ENCODE peak calls at places on chromosome 13, in six cellular contexts. X, I, O, J, N and L are unnamed samples.
A peak's percentile ranks its signal among the peaks of the same experiment; 100 is the strongest.

GRCh38 chr13:20461860-20462532 is 63.7 kb downstream of the CRYL1 start:
- DNase-seq in N (no peak), O (no peak), X (no peak), J (no peak), I (no peak), L (no peak)

GRCh38 chr13:49457221-49457620 is 13.1 kb downstream of the SETDB2 start:
- DNase-seq in I (no peak), X (no peak), O (no peak), J (no peak), N (no peak), L (no peak)

GRCh38 chr13:112748947-112749346 is 59.1 kb downstream of the ATP11A start:
- DNase-seq in J (no peak), N (no peak), I (no peak), X (no peak), O (no peak), L (no peak)

GRCh38 chr13:111589321-111589720 is 268.9 kb downstream of the TEX29 start:
- DNase-seq in O (no peak), J (no peak), N (no peak), I (no peak), X (no peak), L (no peak)

GRCh38 chr13:92843549-92843948 is 383.1 kb upstream of the GPC6 start:
- DNase-seq in J (no peak), N (no peak), I (no peak), O (no peak), X (no peak), L (no peak)

GRCh38 chr13:109361562-109361961 is 424.8 kb downstream of the IRS2 start:
- DNase-seq in N (no peak), J (no peak), O (no peak), I (no peak), X (no peak), L (no peak)

GRCh38 chr13:95357875-95358274 is 56.6 kb upstream of the ABCC4 start:
- DNase-seq in X (no peak), O (no peak), N (no peak), J (no peak), I (no peak), L (no peak)

GRCh38 chr13:113176292-113176691 is 17.8 kb downstream of the PROZ start:
- DNase-seq in N (no peak), I (no peak), J (no peak), O (no peak), X (no peak), L (no peak)

GRCh38 chr13:106656214-106656613 is 88.3 kb upstream of the ARGLU1 start:
- DNase-seq in O (no peak), X (no peak), N (no peak), J (no peak), I (no peak), L (no peak)

GRCh38 chr13:78993792-78994191 is 334.8 kb upstream of the OBI1 start:
- DNase-seq in N (no peak), J (no peak), I (no peak), O (peak; percentile 21), X (no peak), L (no peak)
- TF ChIP-seq TAF1 in N (no peak), J (no peak), I (no peak), O (no peak), X (no peak), L (no peak)

DNA sequence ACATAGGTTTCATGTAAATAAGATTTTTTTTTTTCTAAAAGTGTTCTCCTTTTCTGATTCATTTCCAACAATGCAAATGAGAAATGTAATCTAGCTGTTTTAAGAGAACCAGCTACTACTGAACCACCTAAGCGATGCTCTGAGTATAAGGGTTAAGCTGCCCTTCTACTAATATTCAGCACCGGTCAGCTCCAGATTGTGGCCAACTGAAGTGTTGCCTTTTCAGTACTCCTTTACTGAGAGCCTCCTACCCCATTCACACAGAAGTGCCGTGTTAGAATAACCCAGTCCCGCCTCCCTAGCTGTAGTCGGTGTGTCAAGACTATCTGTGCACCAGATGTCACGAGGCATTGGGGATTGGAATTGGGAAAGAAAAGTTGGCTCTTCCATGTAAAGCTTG is 45.4 kb downstream of the FAM124A start:
- DNase-seq in O (no peak), J (no peak), X (no peak), I (no peak), N (no peak), L (no peak)
- TF ChIP-seq POLR2A in O (no peak), J (no peak), X (no peak), I (no peak), N (no peak), L (no peak)

DNA sequence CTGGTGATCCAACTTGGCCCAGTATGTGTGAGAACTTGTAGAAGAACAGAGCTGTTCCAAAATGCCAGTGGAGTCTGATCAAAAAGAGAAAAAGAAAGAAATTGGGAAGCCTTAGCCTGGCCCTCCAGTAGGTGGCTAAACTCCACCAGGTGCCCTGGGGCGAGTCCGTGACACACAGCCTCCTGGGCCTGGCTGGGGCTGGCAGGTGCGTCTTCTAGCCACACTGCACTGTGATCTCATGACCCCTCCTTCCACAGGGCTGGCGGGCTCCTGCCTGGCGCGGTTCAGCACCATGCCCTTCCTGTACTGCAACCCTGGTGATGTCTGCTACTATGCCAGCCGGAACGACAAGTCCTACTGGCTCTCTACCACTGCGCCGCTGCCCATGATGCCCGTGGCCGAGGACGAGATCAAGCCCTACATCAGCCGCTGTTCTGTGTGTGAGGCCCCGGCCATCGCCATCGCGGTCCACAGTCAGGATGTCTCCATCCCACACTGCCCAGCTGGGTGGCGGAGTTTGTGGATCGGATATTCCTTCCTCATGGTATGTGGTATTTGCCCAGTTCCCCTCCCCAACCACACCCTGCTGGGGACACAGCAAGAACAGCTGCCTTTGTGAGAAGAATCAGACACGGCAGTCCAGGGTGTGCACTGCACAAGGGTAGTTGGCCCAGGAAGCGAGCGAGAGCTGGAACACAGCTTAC is 53.7 kb downstream of the RAB20 start:
- DNase-seq in J (no peak), O (no peak), N (no peak), I (no peak), X (no peak), L (no peak)
- TF ChIP-seq TAF1 in J (no peak), O (no peak), N (no peak), I (no peak), X (no peak), L (no peak)

DNA sequence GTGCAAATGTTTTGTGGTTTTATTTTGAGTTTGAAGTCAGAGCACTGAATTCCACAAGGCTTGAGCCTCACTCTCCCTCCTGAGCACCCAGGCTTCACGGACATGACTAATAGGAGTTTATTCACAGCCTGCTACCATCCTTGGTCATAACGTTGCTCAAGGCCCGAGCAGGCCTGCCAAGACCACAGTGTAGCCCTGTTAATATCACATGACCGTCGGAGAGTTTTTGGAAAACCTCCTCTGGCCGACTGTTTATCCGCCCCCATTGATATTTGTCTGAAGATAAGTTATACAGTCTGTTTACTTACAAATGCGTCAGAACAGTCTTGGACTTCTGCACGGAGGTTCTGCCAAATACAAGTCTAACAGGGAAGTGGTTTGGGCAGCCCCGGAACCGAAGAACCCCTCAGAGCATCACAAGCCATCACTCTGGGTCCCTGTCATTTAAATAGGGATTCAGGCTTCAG is 89.9 kb downstream of the COL4A2 start:
- DNase-seq in I (no peak), X (no peak), J (no peak), N (no peak), O (no peak), L (no peak)
- TF ChIP-seq POLR2A in I (no peak), X (no peak), J (no peak), N (no peak), O (no peak), L (no peak)

DNA sequence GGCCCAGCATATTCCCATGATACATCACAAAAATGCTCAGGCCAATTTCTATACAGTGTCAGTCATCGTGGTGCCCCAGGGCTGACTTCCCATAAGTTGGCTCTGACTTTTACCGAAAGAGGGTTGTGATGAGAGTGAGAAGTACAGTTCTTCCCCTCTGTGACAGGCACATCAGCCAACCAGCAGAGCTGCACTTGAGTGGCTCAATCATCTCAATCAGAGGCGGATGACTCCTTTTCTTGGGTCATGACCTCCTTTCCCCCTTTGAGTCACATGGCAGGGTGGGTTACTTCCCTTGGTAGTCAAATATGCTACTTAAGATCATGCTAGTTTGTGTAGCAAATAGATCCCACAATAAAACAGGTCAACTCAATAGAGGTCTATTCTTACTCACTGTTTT is 6.9 kb upstream of the AMER2 start:
- DNase-seq in J (no peak), N (no peak), X (no peak), O (no peak), I (no peak), L (no peak)
- TF ChIP-seq TAF1 in J (no peak), N (no peak), X (no peak), O (no peak), I (no peak), L (no peak)

GRCh38 chr13:60379837-60380236 is 17.2 kb upstream of the TDRD3 start:
- DNase-seq in J (no peak), N (no peak), I (no peak), X (no peak), O (no peak), L (no peak)
- TF ChIP-seq POLR2A in J (no peak), N (no peak), I (no peak), X (no peak), O (no peak), L (no peak)

GRCh38 chr13:98374750-98375149 is 197.7 kb upstream of the RNF113B start:
- DNase-seq in O (no peak), I (no peak), X (no peak), J (no peak), N (no peak), L (no peak)
- TF ChIP-seq TAF1 in O (no peak), I (no peak), X (no peak), J (no peak), N (no peak), L (no peak)

DNA sequence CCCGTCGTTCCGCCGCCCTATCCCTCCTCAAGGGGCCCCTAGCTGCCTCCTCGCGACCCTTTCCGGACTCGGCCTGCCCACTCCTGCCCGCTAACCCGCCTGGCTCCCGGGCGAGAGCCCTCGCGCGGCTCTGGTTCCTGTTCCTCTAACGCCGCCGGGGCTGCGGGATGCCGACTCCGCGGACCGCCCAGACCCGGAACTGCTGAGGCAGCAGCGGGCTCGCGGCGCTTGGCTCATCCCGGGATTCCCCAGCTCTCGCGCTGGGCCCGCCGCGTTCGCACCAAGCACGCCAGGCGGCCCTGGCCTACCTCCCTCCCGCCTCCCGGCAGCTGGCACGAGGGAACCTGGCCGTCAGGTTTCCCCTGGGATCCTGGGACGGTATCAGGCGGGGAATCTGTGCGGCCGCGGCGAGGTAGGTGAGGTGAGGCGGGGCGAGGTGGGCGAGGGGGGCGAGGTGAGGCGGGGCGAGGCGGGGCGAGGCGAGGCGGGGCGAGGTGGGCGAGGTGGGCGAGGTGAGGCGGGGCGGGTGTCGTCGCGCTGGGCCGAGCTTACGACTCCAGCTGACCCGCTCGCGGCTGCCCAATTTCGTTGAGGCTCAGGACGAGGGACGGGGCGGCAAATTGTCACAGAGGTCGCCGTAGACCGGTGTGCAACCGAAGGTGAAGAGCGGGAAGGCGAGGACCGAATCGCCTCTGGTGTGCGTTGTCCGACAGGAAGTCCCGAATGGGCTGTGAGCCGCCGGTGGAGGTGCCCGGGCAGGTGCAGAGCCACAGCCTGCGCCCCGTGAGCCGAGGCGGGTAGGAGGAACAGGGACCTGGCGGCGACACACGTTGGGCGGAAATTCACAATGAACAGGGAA is at the start of the genes CCDC122 and LACC1:
- DNase-seq in X (no peak), J (peak; percentile 70), I (peak; percentile 87), O (no peak), N (peak; percentile 38), L (peak; percentile 60)
- TF ChIP-seq POLR2A in X (no peak), J (peak; percentile 72), I (peak; percentile 76), O (peak; percentile 91), N (peak; percentile 61), L (peak; percentile 74)

GRCh38 chr13:29993716-29994488 is 143.5 kb upstream of the UBL3 start:
- DNase-seq in N (no peak), O (no peak), I (no peak), J (no peak), X (no peak), L (no peak)
- TF ChIP-seq TAF1 in N (no peak), O (no peak), I (no peak), J (no peak), X (no peak), L (no peak)